ENCODE peak calls at places on chromosomes 7 and 10, in six cellular contexts. A, M, D, G, K and V are unnamed samples.

GRCh38 chr7:134892002-134892693 is 94.2 kb upstream of the AGBL3 start:
- DNase-seq in K (peak; percentile 89), M (no peak), A (peak; percentile 90), G (peak; percentile 57), D (no peak), V (peak; percentile 30)

GRCh38 chr10:26809973-26810372 is 50.8 kb downstream of the ABI1 start:
- DNase-seq in M (no peak), D (no peak), K (no peak), G (no peak), A (no peak), V (no peak)

GRCh38 chr7:10802011-10802410 is 171.7 kb upstream of the PHF14 start:
- DNase-seq in D (no peak), G (no peak), A (no peak), K (no peak), M (no peak), V (no peak)

GRCh38 chr7:55124989-55125875 is 106.4 kb downstream of the EGFR start:
- DNase-seq in K (peak; percentile 51), A (peak; percentile 64), D (no peak), M (no peak), G (no peak), V (no peak)

GRCh38 chr10:72747521-72747920 is 55.6 kb downstream of the MCU start:
- DNase-seq in K (no peak), G (no peak), A (no peak), M (no peak), D (no peak), V (no peak)

GRCh38 chr7:6310594-6310993 is 38.2 kb upstream of the CYTH3 start:
- DNase-seq in D (no peak), K (no peak), A (no peak), M (no peak), G (no peak), V (no peak)

GRCh38 chr10:95499482-95499989 is 61.6 kb downstream of the SORBS1 start:
- DNase-seq in G (no peak), D (no peak), A (no peak), M (no peak), K (no peak), V (no peak)

GRCh38 chr7:43535810-43536585 is 46.9 kb upstream of the STK17A start:
- DNase-seq in G (peak; percentile 82), D (no peak), M (no peak), K (peak; percentile 97), A (peak; percentile 97), V (peak; percentile 83)

GRCh38 chr10:88672041-88672440 is 7.8 kb downstream of the LIPF start:
- DNase-seq in M (no peak), A (no peak), D (no peak), K (no peak), G (no peak), V (no peak)

GRCh38 chr7:24587853-24588252 is 14.6 kb downstream of the PALS2 start:
- DNase-seq in G (no peak), A (no peak), K (no peak), D (peak; percentile 43), M (no peak), V (no peak)

GRCh38 chr10:49173848-49174247 is 14.3 kb downstream of the TMEM273 start:
- DNase-seq in A (no peak), G (no peak), M (no peak), D (no peak), K (no peak), V (no peak)

GRCh38 chr10:101090597-101090996 is 28.8 kb downstream of the KAZALD1 start:
- DNase-seq in D (no peak), A (no peak), G (no peak), M (no peak), K (no peak), V (no peak)

GRCh38 chr10:51530540-51530939 is 168.9 kb downstream of the CSTF2T start:
- DNase-seq in M (no peak), K (no peak), A (no peak), G (no peak), D (no peak), V (no peak)

GRCh38 chr10:86536294-86536861 is 14.8 kb upstream of the WAPL start:
- DNase-seq in M (peak; percentile 62), D (no peak), K (no peak), G (no peak), A (no peak), V (no peak)

GRCh38 chr10:85810674-85811073 is 555.9 kb downstream of the GRID1 start:
- DNase-seq in G (no peak), A (no peak), K (no peak), D (no peak), M (no peak), V (no peak)

GRCh38 chr10:59433720-59434428 is 71.5 kb upstream of the FAM13C start:
- DNase-seq in G (no peak), A (peak; percentile 50), D (no peak), M (no peak), K (no peak), V (no peak)

GRCh38 chr7:105389889-105390288 is 1.2 kb upstream of the SRPK2 start:
- DNase-seq in G (no peak), K (no peak), M (no peak), D (no peak), A (no peak), V (no peak)

GRCh38 chr10:49318028-49318427 is 19.1 kb downstream of the C10orf71 start:
- DNase-seq in A (no peak), D (no peak), G (no peak), M (no peak), K (no peak), V (no peak)

GRCh38 chr10:11176746-11177145 is 159.1 kb downstream of the CELF2 start:
- DNase-seq in A (no peak), M (no peak), K (no peak), G (no peak), D (no peak), V (no peak)

GRCh38 chr10:124632064-124632531 is 112.1 kb downstream of the FAM53B start:
- DNase-seq in M (no peak), A (peak; percentile 28), D (peak; percentile 23), G (no peak), K (no peak), V (no peak)
- TF ChIP-seq CTCF in M (no peak), A (peak; percentile 24), D (no peak), G (no peak), K (no peak), V (peak; percentile 44)

GRCh38 chr10:79202188-79203013 is 133.6 kb downstream of the ZMIZ1 start:
- DNase-seq in A (no peak), D (peak; percentile 68), G (no peak), K (peak; percentile 45), M (peak; percentile 55), V (no peak)
- TF ChIP-seq CTCF in A (peak; percentile 50), D (peak; percentile 71), G (peak; percentile 59), K (peak; percentile 52), M (peak; percentile 41), V (peak; percentile 77)

GRCh38 chr10:36880898-36881297 is 244.5 kb upstream of the ANKRD30A start:
- DNase-seq in D (no peak), K (peak; percentile 49), A (peak; percentile 46), G (peak; percentile 1), M (no peak), V (peak; percentile 35)
- TF ChIP-seq CTCF in D (no peak), K (peak; percentile 71), A (peak; percentile 69), G (peak; percentile 58), M (no peak), V (peak; percentile 76)

DNA sequence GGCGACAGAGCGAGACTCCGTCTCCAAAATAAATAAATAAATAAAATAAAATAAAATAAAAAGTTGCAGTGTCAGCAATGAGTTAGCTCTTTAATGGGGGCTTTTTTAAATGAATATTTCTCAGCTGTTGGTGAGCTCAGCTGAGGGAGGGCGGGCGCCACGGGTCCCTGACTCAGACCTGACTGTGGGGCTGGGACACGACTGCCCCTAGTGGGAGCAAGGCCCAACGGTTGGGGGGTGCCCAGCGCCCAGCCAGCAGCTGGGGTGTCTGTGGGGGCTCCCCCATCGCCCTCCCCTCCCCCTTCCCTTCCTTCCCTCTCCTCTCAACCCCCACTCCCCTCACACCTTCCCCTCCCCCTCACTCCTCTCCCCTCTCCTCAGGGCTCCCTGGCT is 46.6 kb downstream of the PWWP2B start:
- DNase-seq in K (peak; percentile 23), M (peak; percentile 69), A (peak; percentile 40), D (no peak), G (no peak), V (peak; percentile 29)
- TF ChIP-seq CTCF in K (peak; percentile 53), M (peak; percentile 29), A (peak; percentile 44), D (no peak), G (peak; percentile 31), V (peak; percentile 74)

GRCh38 chr7:130356121-130356759 is 11.6 kb downstream of the CPA5 start:
- DNase-seq in K (peak; percentile 99), G (peak; percentile 96), M (no peak), D (peak; percentile 48), A (peak; percentile 95), V (peak; percentile 97)

GRCh38 chr7:130359276-130359857 is 14.8 kb downstream of the CPA5 start:
- DNase-seq in A (no peak), D (no peak), K (no peak), G (no peak), M (no peak), V (no peak)

GRCh38 chr7:130358471-130358870 is 13.9 kb downstream of the CPA5 start:
- DNase-seq in D (no peak), G (no peak), M (no peak), A (no peak), K (no peak), V (no peak)

GRCh38 chr7:130360518-130360917 is 15.9 kb downstream of the CPA5 start:
- DNase-seq in K (no peak), D (no peak), G (no peak), M (no peak), A (no peak), V (no peak)

DNA sequence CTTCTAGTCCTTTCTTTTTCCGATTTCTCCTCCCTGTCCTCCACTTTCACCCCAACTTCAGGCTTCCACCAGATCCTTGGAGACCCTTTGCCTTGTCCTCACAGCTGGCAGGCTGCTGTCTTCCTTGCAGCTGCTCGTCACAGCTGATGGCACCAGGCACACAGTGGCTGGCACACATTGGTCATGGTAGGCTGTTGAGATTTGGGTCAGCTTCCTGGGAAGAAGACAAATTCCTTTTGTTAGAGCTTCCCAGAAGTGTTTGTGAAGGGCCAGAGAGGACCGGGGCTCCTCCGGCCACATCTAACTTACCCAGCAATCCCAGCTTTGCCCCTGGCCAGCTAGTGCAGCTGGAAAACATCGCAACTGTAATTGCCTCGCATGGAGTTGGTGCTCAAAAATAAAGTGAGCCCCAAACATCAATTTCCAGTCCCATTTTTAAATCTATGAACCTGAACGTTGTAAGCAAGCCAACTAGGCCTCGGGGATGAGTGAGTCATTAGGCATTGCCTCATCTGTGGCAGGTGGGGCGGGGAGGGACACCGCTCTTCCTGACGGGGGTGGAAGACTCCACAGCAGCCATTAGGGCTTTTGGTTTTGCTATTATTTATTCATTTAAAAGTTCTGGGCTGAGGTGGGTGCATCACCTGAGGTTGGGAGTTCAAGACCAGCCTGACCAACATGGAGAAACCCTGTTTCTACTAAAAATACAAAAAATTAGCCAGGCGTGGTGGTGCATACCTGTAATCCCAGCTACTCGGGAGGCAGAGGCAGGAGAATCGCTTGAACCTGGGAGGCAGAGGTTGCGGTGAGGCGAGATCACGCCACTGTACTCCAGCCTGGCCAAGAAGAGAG is 12.4 kb downstream of the CPA5 start:
- DNase-seq in M (no peak), A (peak; percentile 92), K (peak; percentile 85), D (no peak), G (peak; percentile 87), V (peak; percentile 75)
- TF ChIP-seq CTCF in M (no peak), A (no peak), K (no peak), D (no peak), G (no peak), V (no peak)